ENCODE peak calls at places on chromosomes 13 and 19, in four cellular contexts. M, B, C and O are unnamed samples.

GRCh38 chr19:15240539-15240938 is 8.3 kb upstream of the EPHX3 start:
- DNase-seq in M (no peak), B (no peak), C (no peak), O (no peak)

GRCh38 chr19:50481351-50482149 is 4.9 kb upstream of the GARIN5A start:
- DNase-seq in M (no peak), B (no peak), C (no peak), O (no peak)

GRCh38 chr13:34035676-34036325 is 217.9 kb downstream of the RFC3 start:
- DNase-seq in M (no peak), B (no peak), C (no peak), O (no peak)

GRCh38 chr13:40552895-40553294 is 113.5 kb downstream of the FOXO1 start:
- DNase-seq in M (no peak), B (no peak), C (no peak), O (no peak)

GRCh38 chr19:2634960-2635359 is 67.5 kb downstream of the GNG7 start:
- DNase-seq in M (no peak), B (no peak), C (no peak), O (no peak)

GRCh38 chr13:113151745-113152707 is 6.4 kb upstream of the PROZ start:
- DNase-seq in M (no peak), B (no peak), C (no peak), O (no peak)

GRCh38 chr19:18852634-18853033 is 20.9 kb downstream of the UPF1 start:
- DNase-seq in M (no peak), B (no peak), C (no peak), O (no peak)

GRCh38 chr19:42088471-42089190 is 12.7 kb downstream of the ZNF574 start:
- DNase-seq in M (no peak), B (no peak), C (no peak), O (no peak)

GRCh38 chr19:49104229-49104864 is 9.8 kb upstream of the LIN7B start:
- DNase-seq in M (no peak), B (no peak), C (no peak), O (no peak)

GRCh38 chr13:29911781-29912478 is 61.5 kb upstream of the UBL3 start:
- DNase-seq in M (no peak), B (no peak), C (no peak), O (no peak)

GRCh38 chr13:52955505-52955904 is 73.1 kb upstream of the OLFM4 start:
- DNase-seq in M (no peak), B (no peak), C (no peak), O (no peak)

GRCh38 chr19:4557186-4557970 is 2.1 kb downstream of the SEMA6B start:
- DNase-seq in M (no peak), B (no peak), C (no peak), O (no peak)
- H3K4me3 ChIP-seq in M (no peak overlapping the region), B (no peak overlapping the region), C (no peak overlapping the region), O (no peak overlapping the region)

GRCh38 chr13:28140433-28141125 is 2.2 kb downstream of the PAN3 start:
- DNase-seq in M (no peak), B (no peak), C (no peak), O (no peak)
- H3K4me3 ChIP-seq in M (no peak overlapping the region), B (no peak overlapping the region), C (peak overlapping the region; percentile 81), O (no peak overlapping the region)

GRCh38 chr19:6091771-6092291 is 18.5 kb downstream of the RFX2 start:
- DNase-seq in M (no peak), B (no peak), C (no peak), O (peak; percentile 71)
- H3K4me3 ChIP-seq in M (no peak overlapping the region), B (peak overlapping the region; percentile 23), C (no peak overlapping the region), O (no peak overlapping the region)

GRCh38 chr19:58498316-58499020 is 13.3 kb downstream of the SLC27A5 start:
- DNase-seq in M (no peak), B (no peak), C (no peak), O (no peak)

GRCh38 chr19:58497634-58498170 is 14.1 kb downstream of the SLC27A5 start:
- DNase-seq in M (no peak), B (no peak), C (no peak), O (no peak)

GRCh38 chr19:58499021-58499927 is 12.5 kb downstream of the SLC27A5 start:
- DNase-seq in M (peak; percentile 92), B (peak; percentile 99), C (peak; percentile 96), O (peak; percentile 99)

DNA sequence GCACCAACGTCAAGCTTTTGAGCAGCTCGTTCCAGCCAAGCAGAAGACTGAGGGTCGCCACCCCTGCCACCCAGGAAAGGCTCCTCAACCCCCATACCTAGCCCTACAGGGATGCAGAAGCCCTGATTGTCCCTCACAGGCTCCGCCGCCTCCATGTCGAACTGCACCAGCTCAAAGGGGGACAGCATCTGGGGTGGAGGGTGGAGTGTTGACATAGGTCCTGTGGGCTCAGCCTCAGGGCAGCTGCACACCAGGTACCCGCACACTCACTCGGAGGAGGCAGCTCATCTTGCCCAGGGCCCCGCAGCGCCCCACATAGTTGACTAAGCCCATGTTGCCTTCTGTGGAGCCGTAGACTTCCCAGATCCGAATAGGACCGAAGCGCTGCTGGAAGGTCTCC is 11.6 kb downstream of the SLC27A5 start:
- DNase-seq in M (no peak), B (no peak), C (no peak), O (no peak)
- H3K4me3 ChIP-seq in M (no peak overlapping the region), B (no peak overlapping the region), C (no peak overlapping the region), O (no peak overlapping the region)

GRCh38 chr13:44809152-44809551 is 180.1 kb downstream of the NUFIP1 start:
- DNase-seq in M (no peak), B (no peak), C (no peak), O (no peak)
- H3K4me3 ChIP-seq in M (no peak overlapping the region), B (no peak overlapping the region), C (no peak overlapping the region), O (no peak overlapping the region)